ENCODE peak calls at places on chromosomes 12 and 14, in four cellular contexts. O, K, R and Q are unnamed samples.

GRCh38 chr12:26043139-26044006 is 81.5 kb downstream of the BHLHE41 start:
- DNase-seq in O (no peak), K (no peak), R (no peak), Q (no peak)

GRCh38 chr12:20601668-20602280 is 93.4 kb upstream of the SLCO1C1 start:
- DNase-seq in O (peak; percentile 32), K (peak; percentile 5), R (no peak), Q (no peak)

GRCh38 chr14:100408350-100409015 is 85.3 kb downstream of the SLC25A47 start:
- DNase-seq in O (peak; percentile 74), K (no peak), R (no peak), Q (no peak)

GRCh38 chr14:52115286-52115685 is 46.4 kb upstream of the NID2 start:
- DNase-seq in O (no peak), K (no peak), R (no peak), Q (no peak)

GRCh38 chr12:54029529-54030441 is 1.5 kb downstream of the HOXC6 start:
- DNase-seq in O (no peak), K (no peak), R (no peak), Q (no peak)

GRCh38 chr12:26697217-26697616 is 135.8 kb downstream of the ITPR2 start:
- DNase-seq in O (peak; percentile 14), K (no peak), R (no peak), Q (no peak)

GRCh38 chr12:100830003-100830795 is 35.6 kb downstream of the ANO4 start:
- DNase-seq in O (peak; percentile 35), K (no peak), R (no peak), Q (no peak)

GRCh38 chr14:72652179-72652578 is 241.7 kb downstream of the DPF3 start:
- DNase-seq in O (no peak), K (no peak), R (no peak), Q (no peak)

GRCh38 chr14:78933948-78934524 is 763.9 kb downstream of the NRXN3 start:
- DNase-seq in O (peak; percentile 45), K (no peak), R (no peak), Q (no peak)

GRCh38 chr12:79527498-79527897 is 163.3 kb downstream of the PAWR start:
- DNase-seq in O (no peak), K (no peak), R (no peak), Q (no peak)

GRCh38 chr12:86143162-86143561 is 113.0 kb downstream of the MGAT4C start:
- DNase-seq in O (no peak), K (no peak), R (no peak), Q (no peak)

GRCh38 chr12:29158364-29158763 is 9.3 kb downstream of the FAR2 start:
- DNase-seq in O (no peak), K (no peak), R (no peak), Q (no peak)

GRCh38 chr14:101927859-101928258 is 36.5 kb upstream of the DYNC1H1 start:
- DNase-seq in O (peak; percentile 12), K (peak; percentile 26), R (no peak), Q (peak; percentile 90)

GRCh38 chr12:11622774-11623375 is 26.6 kb upstream of the ETV6 start:
- DNase-seq in O (no peak), K (no peak), R (no peak), Q (no peak)

GRCh38 chr14:103526247-103526913 is 2.6 kb upstream of the TRMT61A start:
- DNase-seq in O (no peak), K (no peak), R (no peak), Q (no peak)

GRCh38 chr12:110917961-110918360 is 2.4 kb downstream of the MYL2 start:
- DNase-seq in O (peak; percentile 45), K (no peak), R (no peak), Q (no peak)
- H3K4me3 ChIP-seq in O (no peak overlapping the region), K (no peak overlapping the region), R (no peak overlapping the region), Q (no peak overlapping the region)

GRCh38 chr14:50831704-50832130 is 755 bp upstream of the NIN start:
- DNase-seq in O (no peak), K (no peak), R (no peak), Q (no peak)

GRCh38 chr14:50830044-50830931 is 674 bp downstream of the NIN start:
- DNase-seq in O (peak; percentile 53), K (no peak), R (no peak), Q (peak; percentile 67)

GRCh38 chr14:50829472-50830043 is 1.4 kb downstream of the NIN start:
- DNase-seq in O (no peak), K (no peak), R (no peak), Q (no peak)

GRCh38 chr14:50830932-50831703 is at the start of gene NIN:
- DNase-seq in O (peak; percentile 88), K (no peak), R (no peak), Q (peak; percentile 60)

GRCh38 chr14:50828738-50829471 is 2.1 kb downstream of the NIN start:
- DNase-seq in O (no peak), K (no peak), R (no peak), Q (no peak)
- H3K4me3 ChIP-seq in O (peak overlapping the region; percentile 63), K (no peak overlapping the region), R (no peak overlapping the region), Q (peak overlapping the region; percentile 90)

GRCh38 chr14:105316968-105317498 is 2.5 kb downstream of the PACS2 start:
- DNase-seq in O (no peak), K (no peak), R (no peak), Q (no peak)

GRCh38 chr14:105317546-105317945 is 3.0 kb downstream of the PACS2 start:
- DNase-seq in O (peak; percentile 17), K (no peak), R (no peak), Q (peak; percentile 68)

GRCh38 chr14:105315941-105316562 is 1.5 kb downstream of the PACS2 start:
- DNase-seq in O (peak; percentile 22), K (no peak), R (no peak), Q (no peak)

GRCh38 chr14:105315211-105315721 is 718 bp downstream of the PACS2 start:
- DNase-seq in O (peak; percentile 48), K (no peak), R (no peak), Q (peak; percentile 63)

GRCh38 chr14:105316563-105316941 is 2.0 kb downstream of the PACS2 start:
- DNase-seq in O (no peak), K (no peak), R (no peak), Q (no peak)
- H3K4me3 ChIP-seq in O (no peak overlapping the region), K (no peak overlapping the region), R (no peak overlapping the region), Q (no peak overlapping the region)

DNA sequence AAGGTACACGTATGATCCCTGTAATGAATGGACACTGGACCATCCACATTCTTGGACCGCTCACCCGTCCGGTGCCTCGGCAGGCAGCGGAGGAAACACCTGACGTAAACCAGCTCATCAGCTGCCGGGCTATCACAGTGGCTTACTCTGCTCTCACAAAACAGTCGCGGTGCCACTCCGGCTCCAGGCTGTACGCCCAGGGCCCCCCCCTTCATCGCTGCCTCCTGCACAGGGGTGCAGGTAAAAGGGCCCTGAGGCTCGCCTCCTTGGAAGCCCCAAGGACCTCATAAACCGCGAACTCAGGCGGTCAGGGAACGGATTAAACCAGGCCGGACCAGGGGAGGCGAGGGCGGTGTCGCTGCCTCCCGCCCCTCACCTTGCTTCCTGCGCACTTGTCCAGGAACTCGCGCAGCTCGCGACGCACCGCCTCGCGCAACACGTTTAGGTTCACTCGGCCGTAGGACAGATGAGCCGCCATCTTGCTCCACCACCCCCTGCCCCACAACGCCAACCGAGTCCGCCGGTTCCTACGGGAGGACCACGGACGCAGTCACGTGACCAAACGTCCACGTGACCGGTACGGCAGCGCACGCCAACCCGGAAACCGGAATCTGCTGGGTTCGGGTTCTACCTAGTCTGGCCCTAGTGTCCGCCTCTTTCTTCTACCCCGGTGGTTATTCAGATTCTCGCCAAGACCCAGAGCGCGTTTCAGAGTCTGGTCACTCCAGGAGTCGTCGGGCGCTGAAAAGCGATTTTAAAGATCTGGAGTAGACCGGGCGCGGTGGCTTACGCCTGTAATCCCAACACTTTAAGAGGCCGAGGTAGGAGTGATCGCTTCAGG is at the start of gene VPS33A:
- DNase-seq in O (peak; percentile 99), K (peak; percentile 93), R (peak; percentile 94), Q (peak; percentile 97)
- H3K4me3 ChIP-seq in O (peak within 1 kb of the TSS; percentile 83), K (peak within 1 kb of the TSS; percentile 98), R (peak within 1 kb of the TSS; percentile 85), Q (peak within 1 kb of the TSS; percentile 81)

GRCh38 chr12:70719672-70720420 is 82.6 kb upstream of the PTPRB start:
- DNase-seq in O (peak; percentile 33), K (no peak), R (no peak), Q (no peak)
- H3K4me3 ChIP-seq in O (peak overlapping the region; percentile 20), K (peak overlapping the region; percentile 21), R (no peak overlapping the region), Q (peak overlapping the region; percentile 30)

GRCh38 chr12:95201056-95201670 is 16.1 kb downstream of the FGD6 start:
- DNase-seq in O (peak; percentile 92), K (no peak), R (peak; percentile 72), Q (no peak)

GRCh38 chr12:95204141-95204866 is 13.0 kb downstream of the FGD6 start:
- DNase-seq in O (peak; percentile 100), K (peak; percentile 96), R (peak; percentile 99), Q (peak; percentile 69)

GRCh38 chr12:95205016-95205415 is 12.3 kb downstream of the FGD6 start:
- DNase-seq in O (no peak), K (no peak), R (no peak), Q (no peak)

GRCh38 chr12:95203477-95203843 is 13.8 kb downstream of the FGD6 start:
- DNase-seq in O (no peak), K (no peak), R (no peak), Q (no peak)

DNA sequence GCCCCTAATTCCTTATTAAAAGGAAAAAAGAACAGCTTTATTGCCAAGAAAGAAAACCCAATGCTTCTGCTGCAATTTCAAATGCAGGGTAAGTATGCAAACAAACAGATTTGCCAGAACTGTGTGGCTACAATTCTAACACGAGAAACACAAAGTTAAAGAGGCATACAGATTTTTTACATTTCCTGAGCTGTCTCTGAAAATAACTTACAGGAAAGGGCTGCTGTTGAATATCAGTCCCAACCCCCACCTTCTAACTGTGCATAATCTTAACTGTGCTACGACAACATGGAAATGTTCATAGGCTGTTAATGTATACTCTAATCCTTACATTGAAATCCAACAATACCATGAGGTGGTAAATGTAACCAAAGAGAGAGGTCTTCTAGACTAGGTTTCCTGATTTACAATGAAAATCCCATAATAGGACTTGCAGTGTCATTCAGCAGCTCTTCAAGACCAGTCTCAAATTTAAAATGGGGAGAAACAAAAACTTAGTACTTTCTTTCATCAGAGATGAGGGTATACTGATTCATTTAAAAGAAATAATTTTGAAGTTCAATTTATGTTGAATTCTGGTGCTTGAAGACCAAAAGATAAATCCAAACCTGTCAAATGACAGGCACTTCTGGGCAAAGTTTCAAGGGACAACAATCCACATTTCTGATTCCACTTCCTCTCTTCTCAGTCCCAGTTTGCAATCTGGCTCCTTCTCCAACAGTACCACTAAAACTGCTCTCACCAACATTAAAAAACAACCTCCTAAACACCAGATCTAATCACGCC is 14.4 kb downstream of the FGD6 start:
- DNase-seq in O (no peak), K (no peak), R (no peak), Q (no peak)
- H3K4me3 ChIP-seq in O (no peak overlapping the region), K (no peak overlapping the region), R (no peak overlapping the region), Q (no peak overlapping the region)

DNA sequence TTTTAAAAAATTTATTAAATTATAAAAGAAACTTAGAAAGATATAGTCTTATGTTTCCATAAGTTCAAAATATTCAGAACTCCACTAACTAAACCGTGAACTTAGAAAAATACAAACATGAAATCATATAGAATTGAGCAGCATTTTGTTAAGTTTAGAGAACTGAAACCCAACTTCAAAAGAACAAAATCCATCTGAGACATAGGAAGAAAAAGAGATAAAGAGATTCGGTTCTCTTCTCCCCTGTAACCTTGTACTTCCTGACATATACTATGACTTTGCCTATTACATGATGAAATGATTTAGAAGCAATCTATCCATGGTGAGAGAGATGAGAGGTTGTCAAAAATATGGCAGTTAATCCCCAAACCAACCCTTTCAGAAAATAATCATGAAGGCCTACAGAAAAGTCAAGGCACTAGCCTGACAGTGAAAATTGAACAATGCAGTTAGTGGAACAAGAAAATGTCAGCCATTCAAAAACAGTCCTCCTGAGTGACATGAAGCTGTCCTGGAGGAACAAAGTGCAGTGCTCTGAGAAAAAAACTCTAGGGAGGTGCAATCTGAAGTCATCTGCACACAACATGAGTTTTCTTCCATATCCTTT is 44.0 kb downstream of the C12orf50 start:
- DNase-seq in O (no peak), K (no peak), R (no peak), Q (no peak)
- H3K4me3 ChIP-seq in O (no peak overlapping the region), K (no peak overlapping the region), R (no peak overlapping the region), Q (no peak overlapping the region)